ENCODE peak calls at places on chromosomes 1 and 21, in nine cellular contexts. T, G, E, M, B, H, J, D and Y are unnamed samples.

GRCh38 chr1:209703834-209704504 is 677 bp upstream of the HSD11B1 start:
- DNase-seq in D (no peak), B (no peak), J (peak), T (no peak), G (no peak), H (no peak), E (no peak), M (no peak), Y (no peak)

GRCh38 chr1:63322944-63323865 is 838 bp downstream of the FOXD3 start:
- DNase-seq in T (peak), H (peak), D (no peak), E (no peak), M (peak), J (peak), G (no peak), B (peak), Y (peak)

GRCh38 chr1:176206006-176206960 is 803 bp downstream of the COP1 start:
- DNase-seq in M (peak), E (peak), J (no peak), G (peak), H (peak), D (no peak), B (peak), T (peak), Y (no peak)

GRCh38 chr1:51928896-51929295 is 50.4 kb upstream of the NRDC start:
- DNase-seq in G (no peak), D (no peak), B (no peak), E (no peak), T (no peak), M (no peak), J (no peak), H (no peak), Y (no peak)

GRCh38 chr1:4076346-4076745 is 176.3 kb upstream of the C1orf174 start:
- DNase-seq in G (no peak), J (no peak), E (no peak), B (no peak), T (no peak), D (no peak), M (no peak), H (no peak), Y (no peak)

GRCh38 chr1:201760516-201760915 is 68.4 kb upstream of the IPO9 start:
- DNase-seq in B (no peak), J (no peak), G (no peak), T (no peak), M (peak), D (no peak), H (no peak), E (no peak), Y (no peak)

GRCh38 chr1:223444411-223444810 is 51.2 kb downstream of the CCDC185 start:
- DNase-seq in E (no peak), T (no peak), B (no peak), D (no peak), G (no peak), M (no peak), H (no peak), J (no peak), Y (no peak)

GRCh38 chr1:180498594-180498993 is 3.8 kb downstream of the ACBD6 start:
- DNase-seq in H (no peak), T (no peak), G (no peak), M (peak), E (no peak), B (no peak), J (no peak), D (no peak), Y (no peak)

GRCh38 chr1:3494321-3495308 is 40.1 kb downstream of the ARHGEF16 start:
- DNase-seq in D (no peak), T (no peak), G (no peak), J (no peak), E (no peak), B (no peak), M (no peak), H (no peak), Y (no peak)

GRCh38 chr1:20153000-20153418 is 13.9 kb downstream of the PLA2G2F start:
- DNase-seq in B (no peak), E (no peak), G (no peak), M (peak), D (no peak), T (peak), J (no peak), H (no peak), Y (no peak)

GRCh38 chr1:15326691-15327530 is 79.9 kb downstream of the FHAD1 start:
- DNase-seq in E (no peak), T (no peak), D (no peak), M (peak), J (no peak), H (no peak), B (no peak), G (no peak), Y (no peak)

GRCh38 chr1:99305626-99306025 is 41.3 kb downstream of the PLPPR4 start:
- DNase-seq in M (peak), D (no peak), E (no peak), J (no peak), B (no peak), G (no peak), H (no peak), T (no peak), Y (no peak)

GRCh38 chr1:24972257-24973242 is 42.5 kb upstream of the RUNX3 start:
- DNase-seq in H (no peak), J (no peak), M (peak), D (no peak), B (no peak), E (no peak), G (no peak), T (no peak), Y (no peak)

GRCh38 chr1:4053774-4054173 is 153.7 kb upstream of the C1orf174 start:
- DNase-seq in T (no peak), M (no peak), E (no peak), D (peak), B (no peak), H (no peak), J (no peak), G (no peak), Y (no peak)

GRCh38 chr1:163094182-163094581 is 25.0 kb downstream of the RGS4 start:
- DNase-seq in D (no peak), E (no peak), T (no peak), J (no peak), G (no peak), M (no peak), B (no peak), H (no peak), Y (no peak)

GRCh38 chr1:64396817-64397216 is 73.1 kb upstream of the CACHD1 start:
- DNase-seq in G (no peak), D (no peak), B (no peak), J (peak), T (peak), H (no peak), M (no peak), E (no peak), Y (no peak)

GRCh38 chr1:6794164-6794563 is 8.9 kb downstream of the CAMTA1 start:
- DNase-seq in J (peak), B (peak), T (no peak), E (peak), D (no peak), M (peak), H (no peak), G (no peak), Y (no peak)

GRCh38 chr1:92711473-92712165 is 73.3 kb downstream of the EVI5 start:
- DNase-seq in E (no peak), D (no peak), H (no peak), M (no peak), J (no peak), G (no peak), B (no peak), T (no peak), Y (no peak)

GRCh38 chr21:34596561-34597271 is 18.2 kb downstream of the RCAN1 start:
- DNase-seq in J (no peak), G (no peak), B (no peak), D (no peak), M (no peak), H (no peak), T (peak), E (no peak), Y (no peak)

GRCh38 chr1:226967665-226968064 is 27.6 kb downstream of the COQ8A start:
- DNase-seq in G (no peak), B (no peak), M (peak), D (no peak), H (no peak), T (no peak), J (no peak), E (no peak), Y (no peak)

GRCh38 chr1:195580988-195581387 is 1027.3 kb downstream of the KCNT2 start:
- DNase-seq in E (no peak), T (no peak), H (no peak), B (no peak), D (no peak), M (no peak), G (no peak), J (no peak), Y (no peak)

GRCh38 chr1:183096351-183096750 is 73.1 kb downstream of the LAMC1 start:
- DNase-seq in M (no peak), E (no peak), J (no peak), G (no peak), D (no peak), B (no peak), T (no peak), H (no peak), Y (no peak)

GRCh38 chr1:151790940-151791651 is 796 bp upstream of the TDRKH start:
- DNase-seq in T (peak), J (peak), B (peak), E (peak), G (no peak), H (no peak), D (no peak), M (no peak), Y (peak)

GRCh38 chr1:50661626-50662025 is 238.4 kb upstream of the DMRTA2 start:
- DNase-seq in D (no peak), T (no peak), H (no peak), E (no peak), G (no peak), J (no peak), B (no peak), M (peak), Y (no peak)

GRCh38 chr1:200237066-200237465 is 172.8 kb downstream of the ZNF281 start:
- DNase-seq in H (no peak), M (no peak), G (no peak), J (no peak), D (no peak), T (no peak), B (no peak), E (no peak), Y (no peak)

GRCh38 chr1:235648407-235648907 is 1.1 kb downstream of the GNG4 start:
- DNase-seq in B (peak), G (no peak), H (no peak), J (no peak), T (peak), E (no peak), M (no peak), D (no peak), Y (no peak)

GRCh38 chr1:57272601-57273000 is 151.3 kb downstream of the DAB1 start:
- DNase-seq in M (no peak), T (no peak), G (no peak), B (no peak), H (no peak), J (no peak), D (no peak), E (no peak), Y (no peak)

GRCh38 chr1:225812488-225813249 is 2.7 kb downstream of the EPHX1 start:
- DNase-seq in T (no peak), H (no peak), D (no peak), G (no peak), M (peak), E (no peak), B (no peak), J (no peak), Y (no peak)

GRCh38 chr1:153534933-153535663 is 693 bp downstream of the S100A6 start:
- DNase-seq in M (peak), E (no peak), T (peak), D (peak), G (peak), B (peak), J (no peak), H (peak), Y (no peak)

GRCh38 chr21:14773777-14774345 is 227.7 kb upstream of the SAMSN1 start:
- DNase-seq in J (peak), G (peak), E (peak), H (peak), M (no peak), T (peak), B (peak), D (no peak), Y (peak)

GRCh38 chr1:150273310-150273709 is 720 bp downstream of the C1orf54 start:
- DNase-seq in H (no peak), T (no peak), J (peak), B (no peak), M (no peak), E (no peak), G (no peak), D (no peak), Y (no peak)

GRCh38 chr1:100400332-100400933 is 48.1 kb downstream of the CDC14A start:
- DNase-seq in J (peak), E (peak), T (peak), D (no peak), H (peak), M (no peak), B (no peak), G (no peak), Y (peak)

GRCh38 chr1:189211742-189212141 is 1265.9 kb downstream of the BRINP3 start:
- DNase-seq in H (no peak), B (no peak), E (no peak), T (no peak), M (no peak), J (no peak), G (no peak), D (no peak), Y (no peak)

GRCh38 chr1:181251001-181251712 is 162.7 kb downstream of the IER5 start:
- DNase-seq in J (no peak), D (no peak), B (peak), T (no peak), E (no peak), M (peak), G (no peak), H (no peak), Y (no peak)

GRCh38 chr1:70914224-70914623 is 133.4 kb downstream of the PTGER3 start:
- DNase-seq in D (no peak), H (no peak), B (no peak), T (no peak), M (no peak), E (no peak), J (no peak), G (no peak), Y (no peak)

GRCh38 chr1:2784854-2785630 is 16.5 kb downstream of the TTC34 start:
- DNase-seq in E (no peak), B (no peak), G (no peak), J (no peak), H (no peak), M (no peak), D (no peak), T (peak), Y (no peak)

GRCh38 chr1:116418091-116418830 is 45.2 kb downstream of the ATP1A1 start:
- DNase-seq in B (peak), E (peak), H (peak), G (peak), D (peak), T (peak), J (peak), M (peak), Y (peak)

GRCh38 chr1:154989195-154989860 is 4.1 kb upstream of the LENEP start:
- DNase-seq in E (no peak), J (no peak), G (no peak), D (no peak), H (no peak), M (no peak), T (no peak), B (no peak), Y (no peak)

GRCh38 chr1:154990276-154990675 is 3.1 kb upstream of the LENEP start:
- DNase-seq in H (no peak), G (no peak), T (no peak), B (no peak), E (no peak), D (no peak), J (no peak), M (no peak), Y (no peak)

GRCh38 chr1:154983776-154984466 is 777 bp downstream of the FLAD1 start:
- DNase-seq in M (no peak), D (no peak), T (no peak), E (peak), H (no peak), B (no peak), G (no peak), J (no peak), Y (no peak)

GRCh38 chr1:154987326-154987725 is 4.2 kb downstream of the FLAD1 start:
- DNase-seq in D (no peak), M (no peak), H (no peak), G (no peak), J (no peak), B (no peak), T (no peak), E (no peak), Y (no peak)

GRCh38 chr1:154988053-154988954 is 5.1 kb upstream of the LENEP start:
- DNase-seq in J (no peak), M (no peak), H (no peak), E (no peak), T (no peak), D (no peak), B (no peak), G (no peak), Y (no peak)
- TF ChIP-seq CTCF in J (no peak), M (no peak), H (no peak), E (peak), T (no peak), D (no peak), B (peak), G (no peak), Y (no peak)

GRCh38 chr1:192668434-192668983 is 32.6 kb downstream of the RGS13 start:
- DNase-seq in T (no peak), J (no peak), M (no peak), H (no peak), D (no peak), E (no peak), B (no peak), G (no peak), Y (no peak)
- TF ChIP-seq CTCF in T (no peak), J (no peak), M (no peak), H (no peak), D (no peak), E (no peak), B (no peak), G (no peak), Y (no peak)

DNA sequence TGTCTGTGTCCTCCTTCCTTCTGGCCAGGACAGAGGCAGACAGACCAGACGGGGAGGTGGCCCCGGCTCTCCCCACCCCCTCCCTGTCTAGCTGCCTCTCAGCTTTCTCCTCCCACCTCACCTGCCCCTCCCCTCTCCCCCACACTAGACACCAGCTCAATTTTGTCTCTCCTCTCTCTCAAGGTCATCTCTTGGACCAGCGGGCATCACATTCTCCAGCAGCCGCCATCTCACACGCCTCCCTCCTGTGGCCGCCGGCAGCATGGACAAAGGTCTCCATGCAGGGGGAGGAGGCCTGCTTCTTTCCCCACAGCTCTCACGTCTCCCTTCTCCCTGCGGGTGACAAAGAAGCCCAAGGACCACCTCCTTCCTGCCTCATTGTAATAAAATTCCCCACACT is 14.5 kb downstream of the OPTC start:
- DNase-seq in M (no peak), E (no peak), H (no peak), D (no peak), J (no peak), T (peak), G (no peak), B (no peak), Y (peak)
- TF ChIP-seq CTCF in M (no peak), E (no peak), H (no peak), D (no peak), J (no peak), T (peak), G (no peak), B (no peak), Y (no peak)

GRCh38 chr1:230068952-230069684 is 2.1 kb downstream of the GALNT2 start:
- DNase-seq in G (no peak), D (no peak), E (peak), J (peak), H (no peak), M (no peak), B (no peak), T (peak), Y (no peak)
- TF ChIP-seq CTCF in G (no peak), D (no peak), E (peak), J (no peak), H (no peak), M (no peak), B (no peak), T (peak), Y (no peak)

DNA sequence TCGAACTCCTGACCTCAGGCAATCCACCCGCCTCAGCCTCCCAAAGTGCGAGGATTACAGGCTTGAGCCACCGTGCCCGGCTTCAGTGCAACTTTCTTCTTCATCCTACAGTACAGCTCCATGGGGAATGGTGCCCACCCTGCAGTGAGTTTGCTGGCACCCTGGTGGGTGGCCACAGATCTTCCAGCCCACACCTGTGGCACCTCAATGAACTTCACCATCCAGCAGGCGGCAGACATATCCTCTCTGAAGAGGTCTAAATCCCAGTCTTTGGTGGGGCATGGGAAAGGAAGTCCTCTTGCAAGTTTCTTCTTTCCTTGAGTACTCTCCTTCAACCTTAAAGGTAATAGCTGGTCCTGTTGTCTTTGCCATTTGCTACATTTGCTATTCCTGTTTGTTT is 18.1 kb upstream of the ZBTB8A start:
- DNase-seq in D (no peak), E (peak), H (no peak), T (no peak), B (no peak), G (no peak), J (peak), M (no peak), Y (no peak)
- TF ChIP-seq CTCF in D (no peak), E (peak), H (no peak), T (peak), B (no peak), G (no peak), J (peak), M (peak), Y (no peak)

GRCh38 chr1:38891753-38892152 is 10.4 kb upstream of the GJA9 start:
- DNase-seq in G (no peak), T (peak), H (peak), E (no peak), M (no peak), D (no peak), B (no peak), J (no peak), Y (no peak)
- TF ChIP-seq CTCF in G (no peak), T (peak), H (no peak), E (peak), M (no peak), D (no peak), B (no peak), J (no peak), Y (peak)

GRCh38 chr21:43832648-43833047 is 32.4 kb upstream of the AGPAT3 start:
- DNase-seq in M (no peak), H (no peak), J (no peak), T (no peak), G (no peak), D (no peak), E (no peak), B (no peak), Y (no peak)

GRCh38 chr21:43832158-43832550 is 32.9 kb upstream of the AGPAT3 start:
- DNase-seq in M (no peak), G (no peak), B (no peak), H (no peak), D (no peak), E (no peak), J (no peak), T (no peak), Y (no peak)

GRCh38 chr21:43829161-43829560 is 35.9 kb upstream of the AGPAT3 start:
- DNase-seq in J (no peak), G (no peak), E (no peak), T (no peak), H (no peak), B (no peak), M (no peak), D (no peak), Y (no peak)

GRCh38 chr21:43827015-43827611 is 37.7 kb downstream of the RRP1 start:
- DNase-seq in E (no peak), G (no peak), D (no peak), M (peak), H (no peak), B (no peak), T (no peak), J (no peak), Y (no peak)

GRCh38 chr21:43829575-43830119 is 35.4 kb upstream of the AGPAT3 start:
- DNase-seq in B (no peak), J (no peak), H (no peak), D (no peak), T (no peak), G (no peak), M (no peak), E (no peak), Y (no peak)
- TF ChIP-seq CTCF in B (no peak), J (no peak), H (no peak), D (no peak), T (peak), G (no peak), M (no peak), E (peak), Y (no peak)

GRCh38 chr1:58619286-58620054 is 42.4 kb upstream of the TACSTD2 start:
- DNase-seq in E (no peak), G (no peak), H (no peak), D (no peak), B (no peak), T (peak), M (no peak), J (no peak), Y (no peak)
- TF ChIP-seq CTCF in E (no peak), G (no peak), H (no peak), D (no peak), B (no peak), T (no peak), M (no peak), J (no peak), Y (no peak)